ENCODE peak calls at places on chromosomes 12 and 14, in five cellular contexts. H is body of pancreas, R is sigmoid colon, U is GM10248, X is heart right ventricle. B is an unnamed sample.

GRCh38 chr12:114405449-114406271 is at the start of gene TBX5:
- DNase-seq in H (no peak), R (no peak), U (no peak), X (no peak), B (no peak)

GRCh38 chr12:60977966-60978365 is 1282.2 kb upstream of the USP15 start:
- DNase-seq in H (no peak), R (no peak), U (no peak), X (no peak), B (no peak)

GRCh38 chr14:104322531-104323466 is 184.4 kb downstream of the KIF26A start:
- DNase-seq in H (no peak), R (peak; percentile 17), U (no peak), X (no peak), B (no peak)

GRCh38 chr12:124695861-124696260 is 128.4 kb upstream of the NCOR2 start:
- DNase-seq in H (no peak), R (no peak), U (no peak), X (no peak), B (no peak)

GRCh38 chr14:60090864-60091519 is 731 bp upstream of the PCNX4 start:
- DNase-seq in H (peak; percentile 53), R (peak; percentile 80), U (peak; percentile 20), X (peak; percentile 49), B (no peak)

GRCh38 chr14:73246387-73247150 is 9.3 kb downstream of the PAPLN start:
- DNase-seq in H (no peak), R (no peak), U (no peak), X (no peak), B (no peak)

GRCh38 chr14:22781606-22782000 is 15.1 kb downstream of the OXA1L start:
- DNase-seq in H (no peak), R (no peak), U (no peak), X (no peak), B (no peak)

GRCh38 chr12:99722690-99723486 is 75.3 kb downstream of the GARIN6 start:
- DNase-seq in H (no peak), R (peak; percentile 56), U (no peak), X (no peak), B (no peak)

GRCh38 chr14:76292561-76292960 is 83.4 kb upstream of the ESRRB start:
- DNase-seq in H (no peak), R (no peak), U (no peak), X (no peak), B (no peak)

GRCh38 chr14:68282479-68283377 is 463.1 kb downstream of the RAD51B start:
- DNase-seq in H (no peak), R (no peak), U (peak; percentile 41), X (no peak), B (no peak)

GRCh38 chr12:111168009-111168786 is 200.7 kb downstream of the PHETA1 start:
- DNase-seq in H (no peak), R (no peak), U (no peak), X (no peak), B (no peak)

GRCh38 chr14:22469541-22470303 is 119.3 kb downstream of the DAD1 start:
- DNase-seq in H (no peak), R (no peak), U (no peak), X (no peak), B (no peak)

GRCh38 chr12:109582636-109583035 is 9.0 kb downstream of the MVK start:
- DNase-seq in H (no peak), R (no peak), U (no peak), X (peak; percentile 56), B (peak; percentile 51)

GRCh38 chr12:25648460-25648859 is 95.4 kb upstream of the LMNTD1 start:
- DNase-seq in H (peak; percentile 39), R (peak; percentile 89), U (no peak), X (peak; percentile 35), B (no peak)

GRCh38 chr12:131102991-131103609 is 149.4 kb downstream of the ADGRD1 start:
- DNase-seq in H (no peak), R (peak; percentile 48), U (no peak), X (no peak), B (peak; percentile 76)

GRCh38 chr12:6914246-6914947 is at the start of gene ENO2:
- DNase-seq in H (peak; percentile 69), R (peak; percentile 94), U (peak; percentile 89), X (peak; percentile 77), B (peak; percentile 90)

GRCh38 chr14:93970967-93971634 is 5.3 kb downstream of the ASB2 start:
- DNase-seq in H (no peak), R (no peak), U (peak; percentile 77), X (no peak), B (no peak)

GRCh38 chr12:93990832-93991748 is 157.3 kb upstream of the PLXNC1 start:
- DNase-seq in H (peak; percentile 15), R (peak; percentile 71), U (no peak), X (peak; percentile 41), B (no peak)

GRCh38 chr14:92415969-92416368 is 93.0 kb downstream of the SLC24A4 start:
- DNase-seq in H (no peak), R (no peak), U (no peak), X (no peak), B (no peak)

GRCh38 chr14:92414685-92415084 is 91.7 kb downstream of the SLC24A4 start:
- DNase-seq in H (no peak), R (no peak), U (no peak), X (no peak), B (no peak)

GRCh38 chr14:92409069-92409468 is 86.1 kb downstream of the SLC24A4 start:
- DNase-seq in H (no peak), R (peak; percentile 81), U (no peak), X (no peak), B (no peak)

GRCh38 chr14:92408186-92408585 is 85.2 kb downstream of the SLC24A4 start:
- DNase-seq in H (no peak), R (no peak), U (no peak), X (no peak), B (no peak)

GRCh38 chr14:92412912-92413311 is 89.9 kb downstream of the SLC24A4 start:
- DNase-seq in H (no peak), R (no peak), U (no peak), X (no peak), B (no peak)
- TF ChIP-seq CTCF in H (no peak), R (no peak), U (no peak), X (no peak), B (no peak)

GRCh38 chr12:4143909-4144308 is 129.7 kb upstream of the CCND2 start:
- DNase-seq in H (no peak), R (no peak), U (no peak), X (no peak), B (no peak)
- TF ChIP-seq CTCF in H (no peak), R (no peak), U (no peak), X (no peak), B (no peak)

GRCh38 chr12:90407841-90408240 is 547.1 kb downstream of the CCER1 start:
- DNase-seq in H (no peak), R (no peak), U (no peak), X (no peak), B (no peak)
- TF ChIP-seq CTCF in H (no peak), R (no peak), U (no peak), X (no peak), B (peak; percentile 23)

DNA sequence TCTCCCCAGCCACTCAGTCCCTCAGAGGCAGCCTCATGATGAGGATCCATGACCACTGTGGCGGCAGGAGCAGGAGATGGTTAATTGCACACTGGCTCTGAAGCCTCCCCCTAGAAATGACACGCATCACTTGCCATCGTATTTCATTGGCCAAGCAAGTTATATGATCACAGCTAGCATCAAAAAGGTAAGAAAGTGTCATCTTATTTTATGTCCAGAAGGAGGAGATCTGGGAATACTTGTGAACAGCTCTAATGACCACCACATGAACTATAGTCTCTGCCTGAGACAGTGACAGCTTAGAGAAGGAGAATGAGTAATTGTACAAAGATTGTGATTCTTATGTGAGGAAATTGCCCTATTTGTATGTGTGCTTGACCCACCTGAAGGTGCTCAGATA is 363.4 kb downstream of the NUAK1 start:
- DNase-seq in H (no peak), R (no peak), U (no peak), X (no peak), B (no peak)
- TF ChIP-seq CTCF in H (no peak), R (no peak), U (no peak), X (peak; percentile 8), B (peak; percentile 74)

GRCh38 chr12:30837595-30837994 is 82.8 kb upstream of the CAPRIN2 start:
- DNase-seq in H (no peak), R (no peak), U (no peak), X (no peak), B (no peak)
- TF ChIP-seq CTCF in H (no peak), R (no peak), U (no peak), X (no peak), B (peak; percentile 31)

GRCh38 chr12:52947738-52948423 is 1.0 kb upstream of the KRT18 start:
- DNase-seq in H (no peak), R (no peak), U (no peak), X (no peak), B (no peak)

GRCh38 chr12:52944683-52945388 is 4.1 kb upstream of the KRT18 start:
- DNase-seq in H (no peak), R (no peak), U (no peak), X (no peak), B (no peak)

GRCh38 chr12:52945389-52946232 is 3.3 kb upstream of the KRT18 start:
- DNase-seq in H (peak; percentile 77), R (no peak), U (no peak), X (no peak), B (no peak)

GRCh38 chr12:52946334-52946733 is 2.6 kb upstream of the KRT18 start:
- DNase-seq in H (no peak), R (no peak), U (no peak), X (no peak), B (no peak)

DNA sequence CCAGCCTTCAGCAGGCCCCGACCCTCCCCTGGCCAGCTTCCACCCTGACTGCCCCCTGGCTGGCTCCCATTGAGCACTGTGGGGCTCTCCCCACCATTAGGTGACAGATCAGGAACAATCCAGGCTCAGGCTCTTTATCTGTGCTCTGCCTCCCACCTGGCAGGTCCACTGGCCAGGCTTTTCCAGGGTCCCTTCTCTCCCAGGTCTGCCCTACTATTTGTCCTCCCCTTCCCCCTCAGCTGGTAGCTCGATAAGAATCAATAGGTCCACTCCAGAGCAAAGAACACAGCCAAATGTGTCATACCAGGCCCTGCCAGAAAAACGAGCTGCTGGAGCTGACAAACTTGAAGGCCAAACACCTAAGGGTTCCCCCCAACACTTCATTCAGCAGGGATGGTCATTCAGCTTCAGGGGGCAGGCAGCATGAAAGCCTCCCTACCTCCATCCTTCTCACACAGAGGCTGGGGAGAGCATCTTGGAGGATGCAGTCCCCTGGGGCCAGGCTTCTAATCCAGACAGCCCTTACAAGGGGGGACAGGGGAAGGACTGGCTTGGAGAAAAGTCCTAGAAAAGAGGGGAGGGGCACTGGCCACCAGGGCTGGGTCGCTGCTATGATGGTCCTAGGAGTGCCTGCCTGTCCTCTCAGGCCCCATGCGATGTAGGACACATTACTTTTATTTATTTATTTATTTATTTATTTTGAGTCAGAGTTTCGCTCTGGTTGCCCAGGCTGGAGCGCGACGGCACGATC is 1.9 kb upstream of the KRT18 start:
- DNase-seq in H (peak; percentile 72), R (no peak), U (no peak), X (no peak), B (no peak)
- TF ChIP-seq CTCF in H (no peak), R (no peak), U (no peak), X (no peak), B (no peak)

GRCh38 chr12:66035289-66035961 is 95.1 kb downstream of the LLPH start:
- DNase-seq in H (no peak), R (no peak), U (no peak), X (no peak), B (no peak)
- TF ChIP-seq CTCF in H (no peak), R (peak; percentile 13), U (peak; percentile 17), X (no peak), B (peak; percentile 84)

B was measured in chondrocyte.